ENCODE peak calls at places on chromosome 21, in six cellular contexts. D is glutamatergic neuron; S is NCI-H1417 treated with DMSO at 0.1 percent for 48 hours; L is activated T-helper 1 cell treated with anti-CD3 and anti-CD28 coated beads, Interleukin-12 subunit alpha, Interleukin-12 subunit beta, Interleukin-2, Interleukin-4 antibody, amounts not matched to agents 30 ng/mL and 10 ng/mL and 1 ng/mL, durations not matched to agents 14 hours and 24 hours and 36 hours; F is H54; B is T follicular helper cell. P is an unnamed sample.
A peak's percentile ranks its signal among the peaks of the same experiment; 100 is the strongest.

GRCh38 chr21:39562791-39563770 is 49.7 kb upstream of the B3GALT5 start:
- DNase-seq in D (no peak), S (no peak), L (no peak), F (no peak), B (no peak), P (no peak)

GRCh38 chr21:32414579-32415358 is 2.3 kb downstream of the EVA1C start:
- DNase-seq in D (no peak), S (no peak), L (no peak), F (no peak), B (no peak), P (peak; percentile 40)

GRCh38 chr21:26116456-26117011 is 54.0 kb downstream of the APP start:
- DNase-seq in D (no peak), S (no peak), L (no peak), F (no peak), B (no peak), P (no peak)

GRCh38 chr21:45834026-45834715 is 147.4 kb upstream of the COL6A1 start:
- DNase-seq in D (no peak), S (no peak), L (no peak), F (no peak), B (no peak), P (no peak)

GRCh38 chr21:18522181-18522771 is 118.7 kb upstream of the TMPRSS15 start:
- DNase-seq in D (no peak), S (no peak), L (no peak), F (no peak), B (no peak), P (peak; percentile 4)

GRCh38 chr21:37855568-37856391 is 60.5 kb downstream of the KCNJ6 start:
- DNase-seq in D (peak; percentile 80), S (no peak), L (no peak), F (no peak), B (no peak), P (no peak)

GRCh38 chr21:38228115-38228514 is 28.7 kb upstream of the KCNJ15 start:
- DNase-seq in D (no peak), S (no peak), L (no peak), F (no peak), B (no peak), P (no peak)

GRCh38 chr21:31273278-31273677 is 70.8 kb downstream of the TIAM1 start:
- DNase-seq in D (no peak), S (no peak), L (no peak), F (no peak), B (no peak), P (no peak)

GRCh38 chr21:29832217-29832616 is 107.6 kb downstream of the GRIK1 start:
- DNase-seq in D (no peak), S (no peak), L (no peak), F (no peak), B (no peak), P (no peak)

GRCh38 chr21:32412162-32412997 is at the start of gene EVA1C:
- DNase-seq in D (peak; percentile 51), S (no peak), L (peak; percentile 39), F (peak; percentile 84), B (peak; percentile 63), P (peak; percentile 55)

GRCh38 chr21:18498428-18498827 is 94.8 kb upstream of the TMPRSS15 start:
- DNase-seq in D (no peak), S (no peak), L (no peak), F (no peak), B (no peak), P (no peak)

GRCh38 chr21:35527358-35527757 is 478.3 kb upstream of the RUNX1 start:
- DNase-seq in D (no peak), S (no peak), L (no peak), F (no peak), B (no peak), P (no peak)

GRCh38 chr21:39071623-39072214 is 111.5 kb downstream of the PSMG1 start:
- DNase-seq in D (no peak), S (no peak), L (no peak), F (no peak), B (no peak), P (no peak)

GRCh38 chr21:30984897-30985296 is 53.4 kb downstream of the KRTAP19-8 start:
- DNase-seq in D (no peak), S (peak; percentile 24), L (no peak), F (no peak), B (no peak), P (no peak)

GRCh38 chr21:35408401-35408800 is 359.3 kb upstream of the RUNX1 start:
- DNase-seq in D (no peak), S (no peak), L (no peak), F (no peak), B (no peak), P (no peak)

GRCh38 chr21:40886931-40887330 is 40.0 kb upstream of the DSCAM start:
- DNase-seq in D (no peak), S (no peak), L (no peak), F (no peak), B (no peak), P (no peak)

GRCh38 chr21:38439336-38439900 is 58.9 kb downstream of the ERG start:
- DNase-seq in D (no peak), S (no peak), L (no peak), F (no peak), B (no peak), P (no peak)

GRCh38 chr21:44996983-44997936 is 57.4 kb downstream of the SLX9 start:
- DNase-seq in D (peak; percentile 16), S (no peak), L (no peak), F (no peak), B (no peak), P (no peak)

GRCh38 chr21:21463456-21463855 is 465.2 kb downstream of the NCAM2 start:
- DNase-seq in D (no peak), S (no peak), L (no peak), F (no peak), B (no peak), P (no peak)

GRCh38 chr21:45324430-45325205 is 36.9 kb upstream of the POFUT2 start:
- DNase-seq in D (peak; percentile 60), S (no peak), L (no peak), F (peak; percentile 76), B (no peak), P (no peak)

P was measured in NCI-H460.